ENCODE peak calls at places on chromosome 12, in ten cellular contexts. P is tibial nerve; U is EH; B is HEK293T; J is Right ventricle myocardium superior; Q is activated CD4-positive, alpha-beta T cell treated with anti-CD3 and anti-CD28 coated beads, Interleukin-2, amount 50 U/mL, for 1 hour; Z is posterior cingulate gyrus; Y is activated T-cell treated with anti-CD3 and anti-CD28 coated beads for 1 hour; D is HFFc6; M is bronchial epithelial cell. O is an unnamed sample.

GRCh38 chr12:52120951-52121847 is 41.7 kb downstream of the SMIM41 start:
- DNase-seq in P (no peak), U (peak; percentile 19), D (peak; percentile 25), M (no peak), Y (no peak), J (no peak), Z (no peak), B (no peak), Q (no peak), O (peak; percentile 5)

GRCh38 chr12:53221203-53222076 is 10.6 kb downstream of the RARG start:
- DNase-seq in Q (no peak), Y (no peak), Z (peak; percentile 67), D (no peak), P (peak; percentile 39), U (peak; percentile 74), J (peak; percentile 82), B (peak; percentile 75), M (no peak), O (peak; percentile 63)

GRCh38 chr12:23550753-23551152 is 398.7 kb downstream of the SOX5 start:
- DNase-seq in B (no peak), Q (no peak), U (no peak), M (no peak), Z (no peak), J (no peak), Y (no peak), P (no peak), D (no peak), O (no peak)

GRCh38 chr12:15632708-15633107 is 156.5 kb downstream of the EPS8 start:
- DNase-seq in B (no peak), M (no peak), P (no peak), D (no peak), J (no peak), Q (no peak), Z (no peak), U (peak; percentile 20), Y (no peak), O (no peak)

GRCh38 chr12:44000309-44000952 is 164.6 kb downstream of the TMEM117 start:
- DNase-seq in D (peak; percentile 61), B (peak; percentile 70), Q (peak; percentile 5), M (peak; percentile 78), Z (no peak), Y (no peak), P (no peak), J (no peak), U (peak; percentile 57), O (peak; percentile 7)

GRCh38 chr12:41527529-41528116 is 339.5 kb downstream of the PDZRN4 start:
- DNase-seq in M (no peak), Z (no peak), Y (no peak), B (no peak), U (no peak), D (no peak), J (no peak), P (no peak), Q (no peak), O (no peak)

GRCh38 chr12:91361864-91362263 is 179.2 kb upstream of the DCN start:
- DNase-seq in M (peak; percentile 50), D (peak; percentile 43), B (peak; percentile 20), Q (no peak), U (peak; percentile 42), P (no peak), Y (no peak), Z (no peak), J (no peak), O (peak; percentile 39)

GRCh38 chr12:92810370-92810769 is 107.6 kb downstream of the PLEKHG7 start:
- DNase-seq in B (no peak), Z (no peak), D (no peak), Y (no peak), P (no peak), Q (no peak), M (no peak), J (no peak), U (no peak), O (no peak)

GRCh38 chr12:68428211-68428610 is 96.0 kb upstream of the MDM1 start:
- DNase-seq in D (no peak), P (no peak), Q (no peak), J (no peak), B (no peak), M (no peak), Y (no peak), Z (no peak), U (peak; percentile 59), O (no peak)

GRCh38 chr12:113825705-113826104 is 140.4 kb downstream of the RBM19 start:
- DNase-seq in D (no peak), Q (no peak), M (no peak), U (no peak), J (no peak), Y (no peak), Z (no peak), B (no peak), P (no peak), O (no peak)

GRCh38 chr12:9933966-9934365 is 1.8 kb upstream of the CLEC2A start:
- DNase-seq in Q (no peak), U (no peak), Z (no peak), J (no peak), Y (no peak), P (no peak), D (no peak), M (no peak), B (no peak), O (no peak)

GRCh38 chr12:131038961-131039360 is 85.3 kb downstream of the ADGRD1 start:
- DNase-seq in M (no peak), Y (no peak), B (no peak), U (no peak), P (no peak), D (no peak), Z (no peak), Q (no peak), J (no peak), O (no peak)

GRCh38 chr12:125340791-125341190 is 275.6 kb downstream of the AACS start:
- DNase-seq in Q (no peak), B (peak; percentile 10), Y (no peak), M (peak; percentile 47), D (peak; percentile 35), U (peak; percentile 65), Z (peak; percentile 28), P (no peak), J (no peak), O (no peak)

GRCh38 chr12:108876550-108876949 is 3.3 kb upstream of the DAO start:
- DNase-seq in U (no peak), Y (no peak), M (no peak), P (no peak), B (no peak), J (no peak), D (no peak), Q (no peak), Z (no peak), O (no peak)

GRCh38 chr12:70534466-70534865 is 102.8 kb downstream of the PTPRB start:
- DNase-seq in U (no peak), Z (no peak), M (no peak), Y (no peak), P (no peak), B (no peak), D (no peak), J (no peak), Q (no peak), O (no peak)

O was measured in CD4-positive, alpha-beta memory T cell.